ENCODE peak calls at places on chromosomes 1 and 21, in eight cellular contexts. F is activated CD4-positive, alpha-beta T cell treated with anti-CD3 and anti-CD28 coated beads, Interleukin-2, amount 50 U/mL, for 1 hour; A is activated naive CD4-positive, alpha-beta T cell treated with anti-CD3 and anti-CD28 coated beads, Interleukin-2, amount 50 U/mL, for 16 hours; O is activated naive CD8-positive, alpha-beta T cell treated with anti-CD3 and anti-CD28 coated beads for 36 hours; M is T-cell; E is stimulated activated CD4-positive, alpha-beta T cell treated with anti-CD3 and anti-CD28 coated beads, Interleukin-4, amount 100 ng/mL, for 1 hour; D is psoas muscle; X is NCI-H1092. W is an unnamed sample.

GRCh38 chr1:203366476-203366875 is 15.6 kb upstream of the FMOD start:
- DNase-seq in F (no peak), A (no peak), O (no peak), M (no peak), E (no peak), D (no peak), X (no peak), W (no peak)

GRCh38 chr1:92461364-92462097 is 25.2 kb downstream of the GFI1 start:
- DNase-seq in F (no peak), A (no peak), O (no peak), M (no peak), E (no peak), D (no peak), X (no peak), W (no peak)

GRCh38 chr1:100628631-100629081 is 90.7 kb downstream of the GPR88 start:
- DNase-seq in F (no peak), A (no peak), O (no peak), M (no peak), E (no peak), D (no peak), X (no peak), W (no peak)

GRCh38 chr1:108320851-108321250 is 77.0 kb upstream of the NBPF4 start:
- DNase-seq in F (no peak), A (no peak), O (no peak), M (no peak), E (no peak), D (no peak), X (no peak), W (no peak)

GRCh38 chr21:27569091-27569490 is 602.2 kb upstream of the ADAMTS5 start:
- DNase-seq in F (no peak), A (no peak), O (no peak), M (no peak), E (no peak), D (no peak), X (no peak), W (no peak)

GRCh38 chr1:235087906-235088305 is 40.7 kb downstream of the TOMM20 start:
- DNase-seq in F (no peak), A (no peak), O (no peak), M (no peak), E (no peak), D (no peak), X (no peak), W (no peak)

GRCh38 chr21:28635541-28635940 is 357.1 kb downstream of the LTN1 start:
- DNase-seq in F (no peak), A (no peak), O (no peak), M (no peak), E (no peak), D (no peak), X (no peak), W (no peak)

GRCh38 chr1:58964880-58965279 is 181.0 kb upstream of the JUN start:
- DNase-seq in F (no peak), A (no peak), O (no peak), M (no peak), E (no peak), D (peak), X (no peak), W (no peak)

GRCh38 chr1:46603858-46604549 is at the start of gene MKNK1:
- DNase-seq in F (peak), A (peak), O (peak), M (peak), E (peak), D (peak), X (peak), W (peak)

GRCh38 chr1:17732475-17732874 is 22.7 kb upstream of the ACTL8 start:
- DNase-seq in F (no peak), A (no peak), O (no peak), M (no peak), E (no peak), D (no peak), X (no peak), W (no peak)

GRCh38 chr1:183363967-183364366 is 54.2 kb downstream of the NMNAT2 start:
- DNase-seq in F (no peak), A (no peak), O (no peak), M (no peak), E (no peak), D (no peak), X (no peak), W (no peak)

GRCh38 chr1:55490556-55490955 is 275.4 kb upstream of the USP24 start:
- DNase-seq in F (no peak), A (no peak), O (no peak), M (no peak), E (no peak), D (no peak), X (no peak), W (no peak)

GRCh38 chr1:48931571-48932251 is 155.0 kb upstream of the BEND5 start:
- DNase-seq in F (no peak), A (no peak), O (no peak), M (no peak), E (no peak), D (no peak), X (no peak), W (peak)

GRCh38 chr1:10617931-10618885 is 143.5 kb downstream of the PEX14 start:
- DNase-seq in F (no peak), A (no peak), O (no peak), M (no peak), E (no peak), D (no peak), X (no peak), W (peak)

GRCh38 chr1:109659145-109659544 is 3.2 kb downstream of the GSTM4 start:
- DNase-seq in F (no peak), A (no peak), O (no peak), M (no peak), E (no peak), D (no peak), X (no peak), W (no peak)

GRCh38 chr1:211371406-211372105 is 44.9 kb downstream of the TRAF5 start:
- DNase-seq in F (no peak), A (no peak), O (no peak), M (no peak), E (no peak), D (no peak), X (no peak), W (no peak)

GRCh38 chr1:1307261-1307907 is 346 bp downstream of the ACAP3 start:
- DNase-seq in F (no peak), A (no peak), O (peak), M (no peak), E (no peak), D (peak), X (no peak), W (peak)

GRCh38 chr1:246583448-246584185 is 17.4 kb downstream of the CNST start:
- DNase-seq in F (no peak), A (no peak), O (no peak), M (no peak), E (no peak), D (no peak), X (peak), W (peak)

GRCh38 chr1:233635765-233636502 is 22.0 kb downstream of the KCNK1 start:
- DNase-seq in F (no peak), A (no peak), O (no peak), M (no peak), E (no peak), D (no peak), X (no peak), W (no peak)

GRCh38 chr1:208598021-208598420 is 353.8 kb upstream of the PLXNA2 start:
- DNase-seq in F (no peak), A (no peak), O (no peak), M (no peak), E (no peak), D (no peak), X (no peak), W (no peak)

GRCh38 chr1:42172394-42173133 is 8.0 kb upstream of the GUCA2A start:
- DNase-seq in F (no peak), A (no peak), O (no peak), M (no peak), E (no peak), D (no peak), X (no peak), W (peak)

GRCh38 chr1:9127395-9128160 is 1.3 kb downstream of the GPR157 start:
- DNase-seq in F (no peak), A (no peak), O (no peak), M (no peak), E (no peak), D (peak), X (no peak), W (no peak)

GRCh38 chr1:1038694-1039093 is 18.8 kb downstream of the AGRN start:
- DNase-seq in F (no peak), A (no peak), O (no peak), M (no peak), E (no peak), D (no peak), X (no peak), W (no peak)

GRCh38 chr1:46484783-46485490 is 4.7 kb upstream of the DMBX1 start:
- DNase-seq in F (no peak), A (no peak), O (no peak), M (no peak), E (no peak), D (no peak), X (no peak), W (no peak)

W was measured in uterus.